ENCODE peak calls at places on chromosomes 5 and 9, in ten cellular contexts. H is tibial artery, V is frontal cortex, D is suprapubic skin, T is GM23338, C is GM10248, W is nucleus accumbens, F is fibroblast of the conjunctiva, A is NCI-H1092, U is iris pigment epithelial cell. K is an unnamed sample.
A peak's percentile ranks its signal among the peaks of the same experiment; 100 is the strongest.

GRCh38 chr9:69584746-69585145 is 87.4 kb downstream of the APBA1 start:
- DNase-seq in U (peak; percentile 9), V (no peak), A (no peak), D (no peak), C (no peak), W (no peak), T (no peak), F (no peak), H (no peak), K (no peak)

GRCh38 chr5:152688561-152689274 is 283.6 kb upstream of the NMUR2 start:
- DNase-seq in D (no peak), V (peak; percentile 5), A (no peak), U (peak; percentile 79), W (no peak), T (no peak), F (peak; percentile 71), H (no peak), C (no peak), K (no peak)

GRCh38 chr5:59543826-59544442 is 349.6 kb downstream of the PDE4D start:
- DNase-seq in F (no peak), D (no peak), C (no peak), A (no peak), V (no peak), U (no peak), H (no peak), T (peak; percentile 13), W (no peak), K (no peak)

GRCh38 chr5:68683632-68684035 is 410.2 kb upstream of the SLC30A5 start:
- DNase-seq in V (no peak), T (no peak), H (peak; percentile 27), D (no peak), F (peak; percentile 95), U (peak; percentile 100), A (no peak), W (no peak), C (no peak), K (no peak)

GRCh38 chr9:69905291-69905690 is 84.7 kb downstream of the CFAP95 start:
- DNase-seq in U (peak; percentile 40), T (no peak), A (no peak), W (no peak), V (no peak), C (no peak), D (no peak), F (no peak), H (no peak), K (no peak)

GRCh38 chr5:82347213-82347947 is 69.2 kb upstream of the RPS23 start:
- DNase-seq in T (peak; percentile 17), V (peak; percentile 25), D (no peak), U (peak; percentile 75), H (peak; percentile 64), A (no peak), W (no peak), C (no peak), F (no peak), K (no peak)

GRCh38 chr5:40985501-40985900 is 76.2 kb downstream of the C7 start:
- DNase-seq in A (no peak), C (no peak), V (no peak), D (no peak), T (no peak), H (no peak), W (no peak), U (no peak), F (no peak), K (no peak)

GRCh38 chr5:23461576-23461975 is 45.8 kb upstream of the PRDM9 start:
- DNase-seq in W (no peak), T (no peak), V (no peak), H (no peak), D (no peak), U (no peak), F (no peak), C (no peak), A (no peak), K (no peak)

GRCh38 chr5:168530751-168531150 is 1.6 kb downstream of the FBLL1 start:
- DNase-seq in V (no peak), T (no peak), W (no peak), U (no peak), D (no peak), H (no peak), F (no peak), A (no peak), C (no peak), K (no peak)

GRCh38 chr9:105693435-105694275 is 686 bp upstream of the TMEM38B start:
- DNase-seq in H (no peak), A (no peak), F (no peak), D (no peak), U (peak; percentile 1), W (no peak), V (peak; percentile 8), C (peak; percentile 31), T (peak; percentile 28), K (no peak)

GRCh38 chr5:79396265-79396664 is 117.7 kb downstream of the HOMER1 start:
- DNase-seq in U (peak; percentile 36), V (no peak), H (no peak), T (no peak), D (no peak), W (no peak), A (no peak), F (no peak), C (no peak), K (no peak)

GRCh38 chr5:143562935-143563334 is 159.4 kb upstream of the NR3C1 start:
- DNase-seq in D (no peak), W (no peak), U (peak; percentile 90), T (no peak), H (peak; percentile 45), F (peak; percentile 79), A (no peak), C (no peak), V (no peak), K (peak; percentile 80)

K was measured in coronary artery.